ENCODE peak calls at places on chromosomes 5 and 9, in seven cellular contexts. I is adrenal gland; S is Caco-2; U is HFF-Myc; J is fibroblast of mammary gland; B is fibroblast of lung; A is CD8-positive, alpha-beta T cell. W is an unnamed sample.

GRCh38 chr9:129648764-129649115 is 6.8 kb upstream of the ASB6 start:
- DNase-seq in I (no peak), S (no peak), U (no peak), J (no peak), B (no peak), A (no peak), W (no peak)

GRCh38 chr5:88885043-88885442 is 2.1 kb upstream of the MEF2C start:
- DNase-seq in I (no peak), S (no peak), U (no peak), J (no peak), B (no peak), A (no peak), W (peak; percentile 46)

GRCh38 chr9:131179561-131180219 is 54.3 kb downstream of the NUP214 start:
- DNase-seq in I (no peak), S (no peak), U (peak; percentile 40), J (peak; percentile 84), B (peak; percentile 83), A (no peak), W (peak; percentile 70)

GRCh38 chr9:107213561-107214028 is 69.5 kb upstream of the RAD23B start:
- DNase-seq in I (no peak), S (no peak), U (peak; percentile 89), J (peak; percentile 95), B (peak; percentile 94), A (peak; percentile 32), W (peak; percentile 95)

GRCh38 chr5:96691503-96692303 is 29.5 kb downstream of the CAST start:
- DNase-seq in I (no peak), S (peak; percentile 25), U (no peak), J (no peak), B (peak; percentile 45), A (no peak), W (peak; percentile 50)

GRCh38 chr5:176846335-176847140 is 36.2 kb downstream of the UNC5A start:
- DNase-seq in I (no peak), S (no peak), U (no peak), J (peak; percentile 11), B (no peak), A (no peak), W (peak; percentile 12)

GRCh38 chr9:79940919-79941318 is 369.2 kb downstream of the TLE4 start:
- DNase-seq in I (no peak), S (no peak), U (no peak), J (no peak), B (no peak), A (no peak), W (no peak)

GRCh38 chr9:13266172-13266571 is 13.3 kb downstream of the MPDZ start:
- DNase-seq in I (no peak), S (no peak), U (no peak), J (peak; percentile 84), B (peak; percentile 53), A (no peak), W (peak; percentile 91)

GRCh38 chr9:82490019-82490499 is 501.5 kb downstream of the SPATA31D1 start:
- DNase-seq in I (no peak), S (no peak), U (no peak), J (peak; percentile 87), B (peak; percentile 80), A (no peak), W (peak; percentile 23)

GRCh38 chr5:7869474-7870136 is 657 bp downstream of the MTRR start:
- DNase-seq in I (no peak), S (peak; percentile 24), U (no peak), J (no peak), B (no peak), A (peak; percentile 26), W (no peak)

GRCh38 chr5:61817472-61818326 is 485.6 kb downstream of the ZSWIM6 start:
- DNase-seq in I (peak; percentile 63), S (peak; percentile 44), U (no peak), J (peak; percentile 43), B (peak; percentile 59), A (no peak), W (peak; percentile 66)

GRCh38 chr5:153987310-153987709 is 51.4 kb downstream of the FAM114A2 start:
- DNase-seq in I (no peak), S (no peak), U (no peak), J (no peak), B (no peak), A (no peak), W (no peak)

GRCh38 chr9:129702563-129702962 is 37.1 kb downstream of the PRRX2 start:
- DNase-seq in I (no peak), S (no peak), U (peak; percentile 97), J (peak; percentile 86), B (peak; percentile 74), A (no peak), W (peak; percentile 50)

GRCh38 chr9:134171316-134172197 is 7.2 kb upstream of the RNU6ATAC start:
- DNase-seq in I (peak; percentile 61), S (no peak), U (no peak), J (no peak), B (peak; percentile 70), A (no peak), W (peak; percentile 73)
- TF ChIP-seq CTCF in I (no peak), S (no peak), U (no peak), J (no peak), B (no peak), A (no peak), W (no peak)

DNA sequence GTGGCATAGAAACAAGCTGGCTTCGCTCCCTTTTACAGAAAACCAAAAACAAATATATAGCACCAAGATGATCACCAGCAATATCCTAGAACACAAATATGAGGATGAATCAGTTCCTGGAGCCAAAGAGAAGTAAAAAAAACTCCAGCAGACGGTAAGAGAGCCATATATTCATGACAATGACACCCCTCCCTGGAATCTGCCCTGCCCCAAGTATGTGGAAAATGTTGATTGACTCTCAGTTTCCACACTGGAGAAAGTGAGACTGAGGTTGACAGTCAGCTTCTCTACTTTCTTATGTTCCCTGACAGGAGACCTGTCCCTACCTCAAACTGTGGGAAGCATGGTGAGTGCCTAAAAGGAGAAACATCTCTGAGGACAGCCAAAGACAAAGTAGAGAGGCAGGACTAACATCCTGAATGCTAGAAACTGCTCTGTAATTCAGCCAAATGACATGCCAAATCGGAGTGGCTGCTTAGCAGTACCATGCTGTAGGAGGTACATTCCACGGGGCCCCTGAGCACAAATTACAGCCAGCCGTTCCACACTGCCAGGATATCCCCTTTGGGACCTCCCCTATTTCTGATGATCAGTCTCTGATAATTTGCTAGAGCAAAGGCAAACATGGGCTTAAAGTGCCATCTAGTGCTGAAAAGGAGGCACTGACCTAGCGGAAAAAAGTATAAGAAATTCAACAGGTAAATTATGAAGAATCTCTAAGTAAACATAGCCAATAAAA is 424.0 kb upstream of the RGMB start:
- DNase-seq in I (no peak), S (peak; percentile 9), U (no peak), J (peak; percentile 77), B (peak; percentile 52), A (no peak), W (peak; percentile 94)
- H3K4me3 ChIP-seq in I (no peak overlapping the region), S (no peak overlapping the region), U (no peak overlapping the region), J (no peak overlapping the region), B (no peak overlapping the region), A (no peak overlapping the region), W (peak overlapping the region; percentile 27)

DNA sequence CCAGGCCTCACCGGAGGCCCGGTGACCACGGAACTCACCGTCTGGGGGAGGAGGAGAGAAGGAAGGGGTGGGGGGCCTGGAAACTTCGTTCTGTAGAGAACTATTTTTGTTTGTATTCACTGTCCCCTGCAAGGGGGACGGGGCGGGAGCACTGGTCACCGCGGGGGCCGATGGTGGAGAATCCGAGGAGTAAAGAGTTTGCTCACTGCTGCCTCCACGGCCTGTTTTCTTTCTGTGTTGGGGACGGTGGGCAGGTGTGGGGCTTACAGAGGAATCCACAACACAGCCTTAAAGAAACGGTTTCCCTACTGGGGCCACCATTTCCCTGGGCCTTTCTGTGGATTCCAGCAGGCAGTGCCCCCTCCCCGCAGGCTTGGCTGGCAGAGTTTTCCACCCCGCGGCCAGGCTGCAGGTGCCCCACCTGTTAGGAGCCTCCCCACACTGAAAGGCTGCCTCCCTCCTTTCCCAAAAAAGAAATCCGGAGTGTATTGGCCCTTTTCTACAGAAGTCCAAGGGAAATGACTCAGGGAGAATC is 80.8 kb downstream of the NTNG2 start:
- DNase-seq in I (peak; percentile 40), S (no peak), U (no peak), J (no peak), B (no peak), A (no peak), W (no peak)
- TF ChIP-seq CTCF in I (no peak), S (no peak), U (no peak), J (no peak), B (no peak), A (no peak), W (no peak)

GRCh38 chr9:121192518-121192917 is 9.2 kb downstream of the RAB14 start:
- DNase-seq in I (no peak), S (no peak), U (no peak), J (no peak), B (no peak), A (no peak), W (peak; percentile 41)
- H3K4me3 ChIP-seq in I (no peak overlapping the region), S (no peak overlapping the region), U (no peak overlapping the region), J (no peak overlapping the region), B (no peak overlapping the region), A (no peak overlapping the region), W (no peak overlapping the region)

DNA sequence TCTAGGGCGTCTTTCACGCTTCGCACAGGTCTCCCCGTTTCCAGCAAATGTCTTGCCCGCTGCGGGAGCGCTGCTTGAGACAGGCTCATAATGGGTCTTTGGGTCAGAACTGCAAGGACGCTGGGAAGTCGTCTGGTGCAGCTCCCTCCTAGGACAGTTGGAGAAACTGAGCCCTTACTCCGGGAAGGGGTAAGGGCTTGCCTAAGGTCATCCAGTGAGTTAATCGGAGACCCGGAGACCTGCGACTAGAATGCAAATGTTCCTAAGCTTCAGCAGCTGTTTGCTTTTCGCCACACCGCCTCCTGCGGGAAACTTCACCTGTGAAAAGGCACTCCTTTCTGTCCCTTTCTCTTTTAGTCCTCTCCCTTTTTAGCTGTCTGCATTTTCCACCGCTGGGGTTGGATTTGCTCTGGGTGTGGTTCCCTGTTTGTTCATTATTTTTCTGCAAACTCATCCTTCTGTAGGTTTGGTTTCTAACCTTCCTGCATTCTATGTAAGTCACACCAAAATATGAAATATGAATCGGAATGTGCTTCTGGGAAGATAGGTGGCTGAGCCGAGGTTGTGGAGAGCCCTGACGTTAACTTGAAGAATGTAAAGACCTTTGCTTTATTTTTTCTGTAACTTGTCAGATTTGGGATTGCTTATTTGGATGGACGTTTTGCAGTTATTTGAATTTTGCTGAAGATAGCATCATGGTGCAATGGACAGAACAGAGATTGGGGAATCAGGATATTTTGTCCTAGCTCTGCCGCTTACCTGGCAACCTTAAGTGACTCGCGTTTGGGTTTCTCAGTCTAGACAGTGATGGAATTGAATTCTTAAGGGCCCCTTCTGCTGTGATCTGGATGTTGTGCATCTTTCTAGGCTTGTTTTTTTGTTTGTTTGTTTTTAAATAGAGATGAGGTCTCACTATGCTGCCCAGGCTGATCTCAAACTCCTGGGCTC is 909 bp downstream of the SLC36A1 start:
- DNase-seq in I (peak; percentile 8), S (peak; percentile 53), U (no peak), J (peak; percentile 8), B (peak; percentile 9), A (peak; percentile 28), W (no peak)
- TF ChIP-seq CTCF in I (no peak), S (no peak), U (peak; percentile 4), J (peak; percentile 20), B (peak; percentile 5), A (no peak), W (peak; percentile 9)